ENCODE peak calls at places on chromosomes 4 and X, in seven cellular contexts. Z is endothelial cell of umbilical vein, U is SK-N-SH, R is HCT116, H is K562, F is GM12878, W is HepG2. M is an unnamed sample.

GRCh38 chr4:24473309-24473721 is 111.0 kb downstream of the DHX15 start:
- DNase-seq in Z (no peak), U (peak; percentile 25), R (no peak), H (no peak), F (no peak), W (no peak), M (no peak)

GRCh38 chr4:166594326-166594946 is 639.9 kb downstream of the SPOCK3 start:
- DNase-seq in Z (no peak), U (peak; percentile 41), R (peak; percentile 50), H (no peak), F (peak; percentile 13), W (peak; percentile 29), M (peak; percentile 16)

GRCh38 chr4:845233-845835 is 19.4 kb upstream of the CPLX1 start:
- DNase-seq in Z (no peak), U (no peak), R (no peak), H (no peak), F (no peak), W (no peak), M (no peak)

GRCh38 chr4:1793940-1794808 is 1.1 kb downstream of the FGFR3 start:
- DNase-seq in Z (peak; percentile 22), U (peak; percentile 72), R (no peak), H (no peak), F (no peak), W (no peak), M (no peak)

GRCh38 chr4:15006416-15007024 is 4.2 kb downstream of the CPEB2 start:
- DNase-seq in Z (peak; percentile 58), U (no peak), R (no peak), H (peak; percentile 14), F (no peak), W (no peak), M (no peak)

GRCh38 chr4:156169011-156169410 is 215.3 kb upstream of the CTSO start:
- DNase-seq in Z (peak; percentile 42), U (no peak), R (peak; percentile 19), H (no peak), F (no peak), W (peak; percentile 3), M (peak; percentile 53)

GRCh38 chr4:48090621-48091020 is 43.4 kb downstream of the TXK start:
- DNase-seq in Z (no peak), U (no peak), R (no peak), H (no peak), F (no peak), W (no peak), M (no peak)

GRCh38 chr4:52993771-52994170 is 131.7 kb downstream of the RASL11B start:
- DNase-seq in Z (no peak), U (no peak), R (no peak), H (no peak), F (no peak), W (no peak), M (no peak)

GRCh38 chrX:18677140-18677834 is 5.4 kb upstream of the RS1 start:
- DNase-seq in Z (no peak), U (no peak), R (no peak), H (peak; percentile 15), F (no peak), W (no peak), M (no peak)

GRCh38 chr4:182916483-182917181 is 554 bp downstream of the DCTD start:
- DNase-seq in Z (peak; percentile 53), U (no peak), R (no peak), H (no peak), F (no peak), W (no peak), M (no peak)

GRCh38 chr4:88693792-88694191 is 3.8 kb downstream of the NAP1L5 start:
- DNase-seq in Z (peak; percentile 53), U (no peak), R (no peak), H (no peak), F (no peak), W (no peak), M (no peak)

GRCh38 chrX:45719751-45720501 is 519.2 kb upstream of the DIPK2B start:
- DNase-seq in Z (no peak), U (no peak), R (no peak), H (no peak), F (no peak), W (no peak), M (no peak)

GRCh38 chrX:97189668-97190067 is 306.0 kb downstream of the RPA4 start:
- DNase-seq in Z (no peak), U (no peak), R (no peak), H (no peak), F (no peak), W (no peak), M (no peak)

GRCh38 chr4:107183155-107183774 is 147.2 kb upstream of the DKK2 start:
- DNase-seq in Z (peak; percentile 69), U (peak; percentile 44), R (peak; percentile 55), H (peak; percentile 46), F (peak; percentile 3), W (peak; percentile 67), M (no peak)

GRCh38 chrX:71909956-71910355 is 689 bp upstream of the NHSL2 start:
- DNase-seq in Z (no peak), U (no peak), R (no peak), H (no peak), F (no peak), W (no peak), M (no peak)

GRCh38 chrX:7062276-7062675 is 85.2 kb upstream of the STS start:
- DNase-seq in Z (peak; percentile 1), U (no peak), R (no peak), H (no peak), F (no peak), W (no peak), M (no peak)

GRCh38 chrX:445727-446126 is 59.0 kb upstream of the PPP2R3B start:
- DNase-seq in Z (no peak), U (no peak), R (no peak), H (no peak), F (no peak), W (no peak), M (no peak)

GRCh38 chrX:154435171-154435733 is 1.7 kb upstream of the GDI1 start:
- DNase-seq in Z (no peak), U (no peak), R (no peak), H (no peak), F (no peak), W (no peak), M (no peak)

GRCh38 chrX:154436597-154437397 is at the start of gene GDI1:
- DNase-seq in Z (no peak), U (peak; percentile 91), R (no peak), H (peak; percentile 85), F (no peak), W (no peak), M (no peak)

GRCh38 chrX:154436290-154436596 is 711 bp upstream of the GDI1 start:
- DNase-seq in Z (no peak), U (no peak), R (no peak), H (no peak), F (no peak), W (no peak), M (no peak)

GRCh38 chrX:154437971-154438893 is 1.3 kb downstream of the GDI1 start:
- DNase-seq in Z (no peak), U (no peak), R (no peak), H (no peak), F (no peak), W (no peak), M (no peak)

GRCh38 chrX:154437398-154437752 is 421 bp downstream of the GDI1 start:
- DNase-seq in Z (no peak), U (peak; percentile 73), R (no peak), H (no peak), F (no peak), W (no peak), M (no peak)
- H3K9ac ChIP-seq in Z (peak overlapping the region; percentile 59), U (peak overlapping the region; percentile 65), R (peak overlapping the region; percentile 59), H (peak overlapping the region; percentile 63), F (peak overlapping the region; percentile 56), W (peak overlapping the region; percentile 60), M (peak overlapping the region; percentile 46)

GRCh38 chr4:135267148-135267878 is 1065.7 kb upstream of the PABPC4L start:
- DNase-seq in Z (no peak), U (no peak), R (no peak), H (no peak), F (no peak), W (no peak), M (no peak)
- TF ChIP-seq POLR2AphosphoS5 in Z (no peak), U (no peak), R (no peak), H (no peak), F (no peak), W (no peak), M (no peak)

DNA sequence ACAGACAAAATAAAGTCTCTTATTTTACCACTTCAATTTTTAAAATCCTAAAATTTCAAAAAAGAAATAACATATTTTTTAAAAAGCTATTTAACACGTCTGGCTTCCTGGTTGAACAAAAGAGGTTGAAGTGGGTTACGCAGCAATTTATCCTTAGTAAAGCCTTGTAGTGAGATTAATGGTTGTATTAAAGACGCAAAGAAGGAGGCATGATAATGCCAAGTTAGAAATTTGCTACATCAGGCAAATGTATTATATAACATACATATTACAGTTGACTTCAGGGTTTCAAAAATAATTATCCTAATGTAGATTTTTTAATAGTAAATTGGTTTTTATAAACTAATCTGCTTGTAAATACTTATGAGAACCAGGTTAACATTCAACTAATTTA is 35.3 kb downstream of the ANKRD17 start:
- DNase-seq in Z (no peak), U (no peak), R (no peak), H (no peak), F (no peak), W (no peak), M (no peak)
- H3K9ac ChIP-seq in Z (peak overlapping the region; percentile 99), U (peak overlapping the region; percentile 39), R (peak overlapping the region; percentile 70), H (peak overlapping the region; percentile 98), F (no peak overlapping the region), W (no peak overlapping the region), M (peak overlapping the region; percentile 90)

GRCh38 chrX:37781808-37782207 is 1.9 kb downstream of the CYBB start:
- DNase-seq in Z (peak; percentile 1), U (no peak), R (no peak), H (no peak), F (no peak), W (no peak), M (no peak)
- TF ChIP-seq POLR2AphosphoS5 in Z (no peak), U (no peak), R (no peak), H (no peak), F (peak; percentile 45), W (no peak), M (no peak)